ENCODE peak calls at places on chromosomes 1 and 21, in six cellular contexts. N is H9, G is psoas muscle, L is hepatocyte, U is heart left ventricle, J is tibial artery. E is an unnamed sample. For H3K4me1, the result is how much of the 10 kb centered on the place peaks cover.

GRCh38 chr1:68229927-68230812 is 2.2 kb downstream of the WLS start:
- DNase-seq in N (no peak), G (no peak), L (peak), U (peak), J (no peak), E (no peak)

GRCh38 chr1:112594208-112594876 is 24.6 kb downstream of the ST7L start:
- DNase-seq in N (no peak), G (no peak), L (no peak), U (no peak), J (no peak), E (no peak)

GRCh38 chr1:28392027-28392652 is 22.6 kb downstream of the PHACTR4 start:
- DNase-seq in N (no peak), G (no peak), L (peak), U (no peak), J (no peak), E (no peak)

GRCh38 chr1:1624443-1625403 is 7.2 kb upstream of the MMP23B start:
- DNase-seq in N (no peak), G (peak), L (no peak), U (peak), J (no peak), E (peak)

GRCh38 chr1:214418380-214418779 is 133.0 kb downstream of the PTPN14 start:
- DNase-seq in N (no peak), G (no peak), L (no peak), U (no peak), J (no peak), E (no peak)

GRCh38 chr1:222643937-222644648 is 26.2 kb downstream of the MIA3 start:
- DNase-seq in N (peak), G (peak), L (peak), U (peak), J (peak), E (peak)

GRCh38 chr21:37208056-37208705 is 59.0 kb downstream of the VPS26C start:
- DNase-seq in N (no peak), G (peak), L (no peak), U (peak), J (peak), E (peak)

GRCh38 chr1:230048922-230049321 is 18.1 kb upstream of the GALNT2 start:
- DNase-seq in N (no peak), G (no peak), L (no peak), U (no peak), J (no peak), E (no peak)

GRCh38 chr1:58575831-58576726 is 973 bp downstream of the TACSTD2 start:
- DNase-seq in N (no peak), G (no peak), L (no peak), U (no peak), J (no peak), E (no peak)

GRCh38 chr1:209428241-209428921 is 155.1 kb upstream of the CAMK1G start:
- DNase-seq in N (peak), G (no peak), L (peak), U (no peak), J (no peak), E (no peak)

GRCh38 chr1:77682442-77683141 is at the start of gene ZZZ3:
- DNase-seq in N (peak), G (peak), L (peak), U (peak), J (peak), E (peak)

GRCh38 chr1:169326644-169327316 is 40.8 kb downstream of the NME7 start:
- DNase-seq in N (no peak), G (no peak), L (no peak), U (no peak), J (no peak), E (no peak)

GRCh38 chr1:19872190-19872589 is 10.0 kb upstream of the OTUD3 start:
- DNase-seq in N (no peak), G (no peak), L (peak), U (no peak), J (no peak), E (no peak)

GRCh38 chr1:11483581-11484320 is 4.8 kb downstream of the DISP3 start:
- DNase-seq in N (no peak), G (no peak), L (no peak), U (no peak), J (no peak), E (no peak)

GRCh38 chr1:55275976-55276375 is 60.8 kb upstream of the USP24 start:
- DNase-seq in N (no peak), G (no peak), L (no peak), U (no peak), J (no peak), E (no peak)

GRCh38 chr21:45401916-45402900 is 2.8 kb upstream of the COL18A1 start:
- DNase-seq in N (no peak), G (peak), L (no peak), U (no peak), J (no peak), E (no peak)

GRCh38 chr1:59814180-59814900 is 409 bp upstream of the HOOK1 start:
- DNase-seq in N (peak), G (peak), L (peak), U (peak), J (peak), E (peak)

GRCh38 chr1:45327644-45328515 is 1.2 kb downstream of the HPDL start:
- DNase-seq in N (peak), G (no peak), L (no peak), U (no peak), J (no peak), E (no peak)

GRCh38 chr1:18635833-18636671 is 5.4 kb downstream of the PAX7 start:
- DNase-seq in N (peak), G (no peak), L (no peak), U (no peak), J (no peak), E (no peak)

GRCh38 chr1:32741417-32742131 is 39.0 kb upstream of the SYNC start:
- DNase-seq in N (no peak), G (no peak), L (peak), U (no peak), J (no peak), E (peak)
- H3K4me1 ChIP-seq in N (under half), G (under half), L (under half), U (under half), J (under half), E (under half)

GRCh38 chr21:14767192-14767852 is 221.2 kb upstream of the SAMSN1 start:
- DNase-seq in N (no peak), G (no peak), L (no peak), U (no peak), J (no peak), E (no peak)

GRCh38 chr21:14762734-14763694 is 216.9 kb upstream of the SAMSN1 start:
- DNase-seq in N (no peak), G (no peak), L (no peak), U (no peak), J (no peak), E (no peak)

GRCh38 chr21:14768042-14768441 is 221.9 kb upstream of the SAMSN1 start:
- DNase-seq in N (no peak), G (no peak), L (no peak), U (no peak), J (no peak), E (no peak)

GRCh38 chr21:14763695-14764064 is 217.6 kb upstream of the SAMSN1 start:
- DNase-seq in N (no peak), G (no peak), L (no peak), U (no peak), J (no peak), E (no peak)

GRCh38 chr21:14766241-14766640 is 220.1 kb upstream of the SAMSN1 start:
- DNase-seq in N (peak), G (no peak), L (no peak), U (no peak), J (no peak), E (no peak)
- TF ChIP-seq CTCF in N (peak), G (no peak), L (no peak), U (no peak), J (no peak), E (no peak)

GRCh38 chr1:92480200-92480812 is 6.4 kb downstream of the GFI1 start:
- DNase-seq in N (peak), G (no peak), L (peak), U (no peak), J (no peak), E (no peak)
- H3K27ac ChIP-seq in N (no peak), G (no peak), L (no peak), U (no peak), J (no peak), E (no peak)

GRCh38 chr1:17550684-17551584 is 11.4 kb downstream of the ARHGEF10L start:
- DNase-seq in N (peak), G (no peak), L (no peak), U (no peak), J (no peak), E (no peak)

GRCh38 chr1:17551755-17552234 is 12.3 kb downstream of the ARHGEF10L start:
- DNase-seq in N (no peak), G (no peak), L (no peak), U (peak), J (peak), E (no peak)

GRCh38 chr1:17554966-17555365 is 15.5 kb downstream of the ARHGEF10L start:
- DNase-seq in N (no peak), G (no peak), L (no peak), U (no peak), J (no peak), E (no peak)

GRCh38 chr1:17557986-17558385 is 18.5 kb downstream of the ARHGEF10L start:
- DNase-seq in N (no peak), G (no peak), L (no peak), U (no peak), J (no peak), E (no peak)

GRCh38 chr1:17553970-17554369 is 14.5 kb downstream of the ARHGEF10L start:
- DNase-seq in N (no peak), G (no peak), L (peak), U (no peak), J (no peak), E (no peak)
- H3K4me1 ChIP-seq in N (under half), G (under half), L (under half), U (under half), J (half or more), E (under half)

DNA sequence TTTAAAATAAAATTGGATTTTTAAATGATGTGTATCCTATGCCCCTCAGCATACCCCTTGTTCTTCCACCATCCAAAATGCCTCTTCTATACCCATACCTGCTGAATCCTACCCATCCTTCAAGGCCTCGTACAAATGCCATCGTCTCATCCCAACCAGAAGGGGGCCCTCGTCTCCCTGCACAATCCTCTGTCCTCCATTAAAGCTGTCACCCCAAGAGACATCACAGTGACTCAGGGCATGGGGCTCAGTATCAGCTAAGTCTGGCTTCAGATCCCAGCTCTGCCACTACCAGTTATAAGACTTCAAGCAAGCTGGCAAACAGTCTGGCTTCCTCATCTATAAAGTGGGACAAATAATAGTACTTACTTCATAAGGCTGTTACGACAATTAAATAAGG is 23.8 kb downstream of the IGFN1 start:
- DNase-seq in N (peak), G (no peak), L (no peak), U (no peak), J (no peak), E (no peak)
- TF ChIP-seq CTCF in N (peak), G (no peak), L (no peak), U (no peak), J (no peak), E (no peak)

GRCh38 chr1:198185759-198186158 is 29.0 kb downstream of the NEK7 start:
- DNase-seq in N (no peak), G (no peak), L (no peak), U (no peak), J (no peak), E (no peak)
- H3K27ac ChIP-seq in N (no peak), G (no peak), L (no peak), U (no peak), J (no peak), E (no peak)

GRCh38 chr1:22529901-22530621 is 33.2 kb upstream of the EPHA8 start:
- DNase-seq in N (peak), G (peak), L (no peak), U (peak), J (peak), E (peak)
- H3K4me1 ChIP-seq in N (under half), G (under half), L (under half), U (under half), J (under half), E (under half)

GRCh38 chr1:3320246-3321152 is 134.0 kb upstream of the ARHGEF16 start:
- DNase-seq in N (no peak), G (no peak), L (peak), U (no peak), J (no peak), E (no peak)
- TF ChIP-seq CTCF in N (peak), G (no peak), L (no peak), U (no peak), J (no peak), E (no peak)

GRCh38 chr1:225888898-225889690 is at the start of gene LEFTY1:
- DNase-seq in N (peak), G (peak), L (no peak), U (no peak), J (no peak), E (no peak)
- H3K27ac ChIP-seq in N (no peak), G (no peak), L (no peak), U (no peak), J (no peak), E (no peak)